ENCODE peak calls at places on chromosomes 16 and 17, in five cellular contexts. One of them, this sample, is unnamed.

GRCh38 chr16:81448154-81449131 is 3.8 kb downstream of the CMIP start:
- DNase-seq in AG09309: no peak
- DNase-seq in heart right ventricle: no peak
- DNase-seq in activated CD4-positive, alpha-beta T cell treated with anti-CD3 and anti-CD28 coated beads for 36 hours: no peak
- DNase-seq in stimulated activated CD8-positive, alpha-beta memory T cell treated with anti-CD3 and anti-CD28 coated beads, Interleukin-2, amount 100 ng/mL, for 48 hours: no peak
- DNase-seq in this sample: no peak

GRCh38 chr16:85194528-85195270 is 82.4 kb upstream of the CIBAR2 start:
- DNase-seq in stimulated activated CD8-positive, alpha-beta memory T cell treated with anti-CD3 and anti-CD28 coated beads, Interleukin-2, amount 100 ng/mL, for 48 hours: no peak
- DNase-seq in heart right ventricle: no peak
- DNase-seq in activated CD4-positive, alpha-beta T cell treated with anti-CD3 and anti-CD28 coated beads for 36 hours: no peak
- DNase-seq in AG09309: no peak
- DNase-seq in this sample: no peak

GRCh38 chr16:27221576-27222498 is 18.5 kb downstream of the KDM8 start:
- DNase-seq in stimulated activated CD8-positive, alpha-beta memory T cell treated with anti-CD3 and anti-CD28 coated beads, Interleukin-2, amount 100 ng/mL, for 48 hours: no peak
- DNase-seq in AG09309: no peak
- DNase-seq in heart right ventricle: peak
- DNase-seq in activated CD4-positive, alpha-beta T cell treated with anti-CD3 and anti-CD28 coated beads for 36 hours: no peak
- DNase-seq in this sample: peak

GRCh38 chr17:48505788-48506187 is 25.0 kb downstream of the HOXB1 start:
- DNase-seq in stimulated activated CD8-positive, alpha-beta memory T cell treated with anti-CD3 and anti-CD28 coated beads, Interleukin-2, amount 100 ng/mL, for 48 hours: no peak
- DNase-seq in heart right ventricle: no peak
- DNase-seq in AG09309: peak
- DNase-seq in activated CD4-positive, alpha-beta T cell treated with anti-CD3 and anti-CD28 coated beads for 36 hours: peak
- DNase-seq in this sample: peak

GRCh38 chr16:57818377-57819055 is 16.2 kb upstream of the KIFC3 start:
- DNase-seq in stimulated activated CD8-positive, alpha-beta memory T cell treated with anti-CD3 and anti-CD28 coated beads, Interleukin-2, amount 100 ng/mL, for 48 hours: no peak
- DNase-seq in heart right ventricle: no peak
- DNase-seq in AG09309: no peak
- DNase-seq in activated CD4-positive, alpha-beta T cell treated with anti-CD3 and anti-CD28 coated beads for 36 hours: no peak
- DNase-seq in this sample: no peak

GRCh38 chr16:6977906-6978305 is 354.7 kb upstream of the RBFOX1 start:
- DNase-seq in heart right ventricle: no peak
- DNase-seq in stimulated activated CD8-positive, alpha-beta memory T cell treated with anti-CD3 and anti-CD28 coated beads, Interleukin-2, amount 100 ng/mL, for 48 hours: no peak
- DNase-seq in activated CD4-positive, alpha-beta T cell treated with anti-CD3 and anti-CD28 coated beads for 36 hours: no peak
- DNase-seq in AG09309: no peak
- DNase-seq in this sample: no peak

GRCh38 chr16:78362736-78363135 is 263.3 kb downstream of the WWOX start:
- DNase-seq in AG09309: no peak
- DNase-seq in stimulated activated CD8-positive, alpha-beta memory T cell treated with anti-CD3 and anti-CD28 coated beads, Interleukin-2, amount 100 ng/mL, for 48 hours: no peak
- DNase-seq in activated CD4-positive, alpha-beta T cell treated with anti-CD3 and anti-CD28 coated beads for 36 hours: no peak
- DNase-seq in heart right ventricle: no peak
- DNase-seq in this sample: no peak

GRCh38 chr17:5676012-5676411 is 91.7 kb upstream of the NLRP1 start:
- DNase-seq in activated CD4-positive, alpha-beta T cell treated with anti-CD3 and anti-CD28 coated beads for 36 hours: no peak
- DNase-seq in stimulated activated CD8-positive, alpha-beta memory T cell treated with anti-CD3 and anti-CD28 coated beads, Interleukin-2, amount 100 ng/mL, for 48 hours: no peak
- DNase-seq in heart right ventricle: no peak
- DNase-seq in AG09309: no peak
- DNase-seq in this sample: no peak

GRCh38 chr16:3980311-3981111 is 100.0 kb upstream of the CREBBP start:
- DNase-seq in stimulated activated CD8-positive, alpha-beta memory T cell treated with anti-CD3 and anti-CD28 coated beads, Interleukin-2, amount 100 ng/mL, for 48 hours: no peak
- DNase-seq in activated CD4-positive, alpha-beta T cell treated with anti-CD3 and anti-CD28 coated beads for 36 hours: no peak
- DNase-seq in heart right ventricle: no peak
- DNase-seq in AG09309: no peak
- DNase-seq in this sample: peak

GRCh38 chr17:79809530-79810137 is 12.8 kb upstream of the CBX8 start:
- DNase-seq in activated CD4-positive, alpha-beta T cell treated with anti-CD3 and anti-CD28 coated beads for 36 hours: no peak
- DNase-seq in heart right ventricle: no peak
- DNase-seq in AG09309: no peak
- DNase-seq in stimulated activated CD8-positive, alpha-beta memory T cell treated with anti-CD3 and anti-CD28 coated beads, Interleukin-2, amount 100 ng/mL, for 48 hours: no peak
- DNase-seq in this sample: no peak

GRCh38 chr16:89883346-89884040 is 10.1 kb downstream of the TCF25 start:
- DNase-seq in activated CD4-positive, alpha-beta T cell treated with anti-CD3 and anti-CD28 coated beads for 36 hours: no peak
- DNase-seq in heart right ventricle: no peak
- DNase-seq in AG09309: no peak
- DNase-seq in stimulated activated CD8-positive, alpha-beta memory T cell treated with anti-CD3 and anti-CD28 coated beads, Interleukin-2, amount 100 ng/mL, for 48 hours: no peak
- DNase-seq in this sample: no peak

GRCh38 chr17:10360578-10360977 is 12.2 kb downstream of the MYH13 start:
- DNase-seq in heart right ventricle: no peak
- DNase-seq in stimulated activated CD8-positive, alpha-beta memory T cell treated with anti-CD3 and anti-CD28 coated beads, Interleukin-2, amount 100 ng/mL, for 48 hours: no peak
- DNase-seq in AG09309: no peak
- DNase-seq in activated CD4-positive, alpha-beta T cell treated with anti-CD3 and anti-CD28 coated beads for 36 hours: no peak
- DNase-seq in this sample: no peak

GRCh38 chr17:2394775-2395191 is 6.1 kb downstream of the MNT start:
- DNase-seq in activated CD4-positive, alpha-beta T cell treated with anti-CD3 and anti-CD28 coated beads for 36 hours: no peak
- DNase-seq in stimulated activated CD8-positive, alpha-beta memory T cell treated with anti-CD3 and anti-CD28 coated beads, Interleukin-2, amount 100 ng/mL, for 48 hours: no peak
- DNase-seq in heart right ventricle: no peak
- DNase-seq in AG09309: no peak
- DNase-seq in this sample: no peak

GRCh38 chr17:49365667-49366066 is 3.6 kb upstream of the ZNF652 start:
- DNase-seq in heart right ventricle: peak
- DNase-seq in activated CD4-positive, alpha-beta T cell treated with anti-CD3 and anti-CD28 coated beads for 36 hours: peak
- DNase-seq in stimulated activated CD8-positive, alpha-beta memory T cell treated with anti-CD3 and anti-CD28 coated beads, Interleukin-2, amount 100 ng/mL, for 48 hours: no peak
- DNase-seq in AG09309: no peak
- DNase-seq in this sample: no peak

GRCh38 chr17:40993084-40993483 is 880 bp downstream of the KRTAP3-3 start:
- DNase-seq in activated CD4-positive, alpha-beta T cell treated with anti-CD3 and anti-CD28 coated beads for 36 hours: no peak
- DNase-seq in AG09309: no peak
- DNase-seq in heart right ventricle: no peak
- DNase-seq in stimulated activated CD8-positive, alpha-beta memory T cell treated with anti-CD3 and anti-CD28 coated beads, Interleukin-2, amount 100 ng/mL, for 48 hours: no peak
- DNase-seq in this sample: no peak

GRCh38 chr16:22424161-22424937 is 49.9 kb upstream of the CDR2 start:
- DNase-seq in heart right ventricle: no peak
- DNase-seq in activated CD4-positive, alpha-beta T cell treated with anti-CD3 and anti-CD28 coated beads for 36 hours: no peak
- DNase-seq in AG09309: no peak
- DNase-seq in stimulated activated CD8-positive, alpha-beta memory T cell treated with anti-CD3 and anti-CD28 coated beads, Interleukin-2, amount 100 ng/mL, for 48 hours: no peak
- DNase-seq in this sample: peak

GRCh38 chr17:7650509-7651096 is at the start of gene ATP1B2:
- DNase-seq in activated CD4-positive, alpha-beta T cell treated with anti-CD3 and anti-CD28 coated beads for 36 hours: peak
- DNase-seq in stimulated activated CD8-positive, alpha-beta memory T cell treated with anti-CD3 and anti-CD28 coated beads, Interleukin-2, amount 100 ng/mL, for 48 hours: peak
- DNase-seq in AG09309: no peak
- DNase-seq in heart right ventricle: peak
- DNase-seq in this sample: peak

GRCh38 chr16:58393138-58393504 is 850 bp downstream of the GINS3 start:
- DNase-seq in stimulated activated CD8-positive, alpha-beta memory T cell treated with anti-CD3 and anti-CD28 coated beads, Interleukin-2, amount 100 ng/mL, for 48 hours: no peak
- DNase-seq in AG09309: no peak
- DNase-seq in heart right ventricle: no peak
- DNase-seq in activated CD4-positive, alpha-beta T cell treated with anti-CD3 and anti-CD28 coated beads for 36 hours: no peak
- DNase-seq in this sample: peak

GRCh38 chr17:3870871-3871306 is 22.0 kb downstream of the CAMKK1 start:
- DNase-seq in activated CD4-positive, alpha-beta T cell treated with anti-CD3 and anti-CD28 coated beads for 36 hours: no peak
- DNase-seq in heart right ventricle: no peak
- DNase-seq in stimulated activated CD8-positive, alpha-beta memory T cell treated with anti-CD3 and anti-CD28 coated beads, Interleukin-2, amount 100 ng/mL, for 48 hours: no peak
- DNase-seq in AG09309: no peak
- DNase-seq in this sample: peak

GRCh38 chr17:77753246-77753645 is 205.3 kb upstream of the TNRC6C start:
- DNase-seq in AG09309: no peak
- DNase-seq in activated CD4-positive, alpha-beta T cell treated with anti-CD3 and anti-CD28 coated beads for 36 hours: no peak
- DNase-seq in heart right ventricle: no peak
- DNase-seq in stimulated activated CD8-positive, alpha-beta memory T cell treated with anti-CD3 and anti-CD28 coated beads, Interleukin-2, amount 100 ng/mL, for 48 hours: no peak
- DNase-seq in this sample: no peak

This sample was measured in fibroblast of lung.